ENCODE peak calls at places on chromosomes 6 and 20, in six cellular contexts. Y is fibroblast of pulmonary artery; O is CD8-positive, alpha-beta memory T cell; R is gastrocnemius medialis; L is AG10803; Z is cardiac fibroblast. P is an unnamed sample.

GRCh38 chr20:19860742-19861141 is 102.7 kb downstream of the RIN2 start:
- DNase-seq in Z (no peak), L (no peak), O (no peak), R (no peak), Y (no peak), P (no peak)

GRCh38 chr20:11218035-11218680 is 544.4 kb upstream of the JAG1 start:
- DNase-seq in Z (no peak), L (no peak), O (no peak), Y (no peak), R (no peak), P (no peak)

GRCh38 chr20:32240220-32240619 is 32.5 kb downstream of the POFUT1 start:
- DNase-seq in Y (no peak), R (no peak), Z (no peak), L (no peak), O (no peak), P (no peak)

GRCh38 chr6:149216459-149216858 is 101.1 kb upstream of the TAB2 start:
- DNase-seq in O (no peak), L (no peak), R (no peak), Z (no peak), Y (no peak), P (no peak)

GRCh38 chr6:96391776-96392175 is 129.8 kb upstream of the UFL1 start:
- DNase-seq in O (no peak), L (no peak), Z (no peak), R (no peak), Y (no peak), P (no peak)

GRCh38 chr6:115441671-115442070 is 619.0 kb downstream of the FRK start:
- DNase-seq in L (peak; percentile 78), Y (peak; percentile 3), Z (no peak), O (no peak), R (no peak), P (peak; percentile 0)

GRCh38 chr6:110285306-110286060 is 72.7 kb downstream of the METTL24 start:
- DNase-seq in R (no peak), Y (no peak), Z (no peak), L (peak; percentile 4), O (no peak), P (no peak)

GRCh38 chr6:9496837-9497236 is 918.0 kb downstream of the TFAP2A start:
- DNase-seq in Z (no peak), R (no peak), O (no peak), L (no peak), Y (no peak), P (no peak)

GRCh38 chr6:32413427-32414047 is 6.6 kb upstream of the BTNL2 start:
- DNase-seq in Y (peak; percentile 84), O (peak; percentile 87), Z (peak; percentile 77), L (peak; percentile 74), R (peak; percentile 46), P (peak; percentile 12)

GRCh38 chr20:54407446-54407845 is 67.9 kb upstream of the DOK5 start:
- DNase-seq in Y (no peak), R (no peak), O (no peak), L (no peak), Z (no peak), P (no peak)

GRCh38 chr6:162854734-162855191 is 127.0 kb downstream of the PACRG start:
- DNase-seq in L (no peak), O (no peak), Y (no peak), Z (no peak), R (no peak), P (no peak)

GRCh38 chr6:169921853-169922779 is 170.7 kb downstream of the ERMARD start:
- DNase-seq in R (no peak), O (no peak), Z (no peak), Y (no peak), L (no peak), P (no peak)

GRCh38 chr20:52192296-52193007 is 873 bp upstream of the ZFP64 start:
- DNase-seq in R (no peak), L (no peak), Z (peak; percentile 13), Y (peak; percentile 17), O (no peak), P (no peak)

GRCh38 chr6:138198430-138199091 is 19.7 kb downstream of the PBOV1 start:
- DNase-seq in O (no peak), Y (no peak), Z (no peak), L (no peak), R (no peak), P (no peak)

GRCh38 chr20:50957798-50958732 is at the start of gene DPM1:
- DNase-seq in L (no peak), Y (peak; percentile 94), O (peak; percentile 93), R (peak; percentile 74), Z (peak; percentile 95), P (no peak)

GRCh38 chr20:50959543-50960126 is 1.0 kb downstream of the MOCS3 start:
- DNase-seq in L (no peak), O (no peak), Z (no peak), Y (no peak), R (no peak), P (no peak)

GRCh38 chr20:50958733-50959542 is at the start of gene MOCS3:
- DNase-seq in L (peak; percentile 94), R (peak; percentile 75), Z (peak; percentile 96), O (peak; percentile 92), Y (peak; percentile 96), P (peak; percentile 76)

GRCh38 chr20:50953821-50954220 is 4.5 kb downstream of the DPM1 start:
- DNase-seq in Y (no peak), Z (no peak), L (no peak), R (no peak), O (no peak), P (no peak)

GRCh38 chr20:50957276-50957675 is 1.1 kb downstream of the DPM1 start:
- DNase-seq in L (peak; percentile 66), Z (peak; percentile 34), Y (peak; percentile 38), O (no peak), R (peak; percentile 29), P (no peak)
- H3K4me3 ChIP-seq in L (peak overlapping the region; percentile 93), Z (peak overlapping the region; percentile 90), Y (peak overlapping the region; percentile 93), O (peak overlapping the region; percentile 91), R (peak overlapping the region; percentile 93), P (peak overlapping the region; percentile 86)

GRCh38 chr6:134466751-134467525 is 149.0 kb upstream of the SGK1 start:
- DNase-seq in Y (no peak), L (peak; percentile 24), Z (peak; percentile 39), O (no peak), R (no peak), P (no peak)

GRCh38 chr6:134470090-134470975 is 152.4 kb upstream of the SGK1 start:
- DNase-seq in O (no peak), L (no peak), R (no peak), Y (no peak), Z (no peak), P (no peak)

GRCh38 chr6:134458857-134459657 is 141.1 kb upstream of the SGK1 start:
- DNase-seq in R (no peak), O (no peak), L (no peak), Z (no peak), Y (no peak), P (no peak)

GRCh38 chr6:134468633-134469032 is 150.7 kb upstream of the SGK1 start:
- DNase-seq in O (no peak), Y (no peak), R (no peak), L (no peak), Z (no peak), P (no peak)

GRCh38 chr6:134464690-134465411 is 146.9 kb upstream of the SGK1 start:
- DNase-seq in Y (peak; percentile 59), O (no peak), Z (peak; percentile 58), R (peak; percentile 83), L (peak; percentile 58), P (peak; percentile 82)
- H3K4me3 ChIP-seq in Y (no peak overlapping the region), O (no peak overlapping the region), Z (no peak overlapping the region), R (no peak overlapping the region), L (no peak overlapping the region), P (no peak overlapping the region)

GRCh38 chr20:45114465-45115385 is at the start of gene WFDC5:
- DNase-seq in O (no peak), R (no peak), Y (no peak), L (no peak), Z (no peak), P (no peak)

GRCh38 chr20:45113865-45114264 is 1.1 kb downstream of the WFDC5 start:
- DNase-seq in O (no peak), R (no peak), Z (no peak), Y (no peak), L (no peak), P (no peak)

GRCh38 chr20:45115386-45115774 is 406 bp upstream of the WFDC5 start:
- DNase-seq in Z (no peak), L (no peak), O (no peak), R (no peak), Y (no peak), P (no peak)

GRCh38 chr20:45117581-45117980 is 2.6 kb upstream of the WFDC5 start:
- DNase-seq in R (no peak), O (no peak), Z (no peak), Y (no peak), L (no peak), P (no peak)

DNA sequence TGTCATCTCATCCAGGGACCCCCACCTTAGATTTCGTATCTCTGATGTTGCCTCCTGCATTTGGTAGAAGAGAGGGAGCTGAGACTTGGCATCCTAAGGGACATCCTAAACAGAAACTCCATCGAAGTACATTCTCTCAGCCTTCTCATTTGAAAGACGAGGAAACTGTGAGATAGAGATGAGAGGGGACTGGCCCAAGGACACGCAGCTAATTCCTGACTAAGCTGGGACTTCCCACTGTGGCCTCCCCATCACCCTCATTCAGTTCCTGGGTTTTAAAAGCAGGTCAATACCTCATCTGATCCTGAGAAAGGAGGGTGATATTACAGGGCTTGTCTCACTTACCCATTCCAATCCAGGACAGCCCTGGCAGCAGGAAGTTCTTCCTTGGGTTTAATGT is 855 bp upstream of the WFDC5 start:
- DNase-seq in R (no peak), Z (no peak), O (no peak), Y (no peak), L (no peak), P (no peak)
- H3K4me3 ChIP-seq in R (no peak overlapping the region), Z (no peak overlapping the region), O (no peak overlapping the region), Y (no peak overlapping the region), L (no peak overlapping the region), P (no peak overlapping the region)

GRCh38 chr20:37202267-37202943 is 23.1 kb upstream of the MROH8 start:
- DNase-seq in R (no peak), Z (peak; percentile 96), Y (peak; percentile 97), L (peak; percentile 98), O (no peak), P (peak; percentile 89)

GRCh38 chr20:37204056-37204455 is 24.7 kb upstream of the MROH8 start:
- DNase-seq in O (no peak), Y (no peak), R (no peak), L (peak; percentile 31), Z (no peak), P (no peak)

GRCh38 chr20:37200376-37200775 is 21.0 kb upstream of the MROH8 start:
- DNase-seq in Y (no peak), R (no peak), Z (no peak), O (no peak), L (no peak), P (no peak)

GRCh38 chr20:37200926-37201826 is 21.8 kb upstream of the MROH8 start:
- DNase-seq in L (no peak), O (no peak), Z (no peak), Y (no peak), R (no peak), P (no peak)

GRCh38 chr20:37201827-37202162 is 22.4 kb upstream of the MROH8 start:
- DNase-seq in L (no peak), R (no peak), O (no peak), Y (no peak), Z (no peak), P (no peak)
- H3K4me3 ChIP-seq in L (peak overlapping the region; percentile 38), R (no peak overlapping the region), O (no peak overlapping the region), Y (peak overlapping the region; percentile 15), Z (no peak overlapping the region), P (no peak overlapping the region)

GRCh38 chr20:63101781-63102719 is 95.3 kb upstream of the BHLHE23 start:
- DNase-seq in L (peak; percentile 45), R (no peak), Y (peak; percentile 55), O (peak; percentile 77), Z (peak; percentile 57), P (no peak)
- H3K4me3 ChIP-seq in L (peak overlapping the region; percentile 63), R (peak overlapping the region; percentile 55), Y (peak overlapping the region; percentile 58), O (peak overlapping the region; percentile 82), Z (peak overlapping the region; percentile 58), P (peak overlapping the region; percentile 60)

P was measured in skeletal muscle cell.